ENCODE peak calls at places on chromosomes 4 and X, in six cellular contexts. U, W, L, H, F and G are unnamed samples.

GRCh38 chr4:76420901-76421581 is at the start of gene CCDC158:
- DNase-seq in U (peak; percentile 26), W (no peak), L (no peak), H (peak; percentile 49), F (no peak), G (no peak)

GRCh38 chrX:29518100-29518499 is 697.3 kb upstream of the MAGEB2 start:
- DNase-seq in U (no peak), W (no peak), L (no peak), H (no peak), F (no peak), G (no peak)

GRCh38 chr4:20253799-20254409 is 2.2 kb downstream of the SLIT2 start:
- DNase-seq in U (no peak), W (peak; percentile 75), L (peak; percentile 33), H (peak; percentile 60), F (peak; percentile 64), G (peak; percentile 75)

GRCh38 chrX:12950851-12951589 is 23.9 kb upstream of the TMSB4X start:
- DNase-seq in U (peak; percentile 39), W (no peak), L (peak; percentile 33), H (peak; percentile 29), F (no peak), G (no peak)

GRCh38 chr4:7530026-7530562 is 95.4 kb upstream of the PSAPL1 start:
- DNase-seq in U (no peak), W (no peak), L (no peak), H (no peak), F (no peak), G (no peak)

GRCh38 chrX:24167719-24168472 is 18.4 kb downstream of the ZFX start:
- DNase-seq in U (no peak), W (no peak), L (no peak), H (no peak), F (no peak), G (no peak)

GRCh38 chrX:66633541-66633940 is 5.3 kb downstream of the EDA2R start:
- DNase-seq in U (no peak), W (no peak), L (peak; percentile 69), H (peak; percentile 68), F (no peak), G (no peak)

GRCh38 chr4:69383281-69383680 is 103.0 kb downstream of the UGT2B28 start:
- DNase-seq in U (no peak), W (no peak), L (no peak), H (no peak), F (no peak), G (no peak)

GRCh38 chr4:10677796-10678497 is 6.6 kb downstream of the CLNK start:
- DNase-seq in U (no peak), W (no peak), L (no peak), H (no peak), F (no peak), G (no peak)

GRCh38 chr4:113628711-113629110 is 132.8 kb downstream of the CAMK2D start:
- DNase-seq in U (no peak), W (no peak), L (no peak), H (no peak), F (no peak), G (no peak)

GRCh38 chr4:94889523-94889922 is 131.8 kb downstream of the BMPR1B start:
- DNase-seq in U (no peak), W (no peak), L (peak; percentile 23), H (peak; percentile 5), F (no peak), G (no peak)

GRCh38 chr4:114558446-114559020 is 40.1 kb upstream of the UGT8 start:
- DNase-seq in U (no peak), W (no peak), L (no peak), H (no peak), F (no peak), G (no peak)

GRCh38 chrX:68895339-68896250 is 66.8 kb downstream of the EFNB1 start:
- DNase-seq in U (peak; percentile 59), W (peak; percentile 86), L (peak; percentile 37), H (peak; percentile 66), F (peak; percentile 76), G (peak; percentile 80)

GRCh38 chrX:63686878-63687714 is 97.9 kb downstream of the ARHGEF9 start:
- DNase-seq in U (no peak), W (no peak), L (peak; percentile 58), H (peak; percentile 62), F (no peak), G (no peak)

GRCh38 chr4:88613417-88613875 is 21.2 kb downstream of the HERC3 start:
- DNase-seq in U (no peak), W (no peak), L (no peak), H (no peak), F (no peak), G (no peak)

GRCh38 chrX:150569155-150569477 is 695 bp downstream of the MTM1 start:
- DNase-seq in U (peak; percentile 34), W (no peak), L (peak; percentile 57), H (peak; percentile 53), F (no peak), G (no peak)

GRCh38 chr4:70721747-70722146 is at the start of gene RUFY3:
- DNase-seq in U (no peak), W (peak; percentile 78), L (peak; percentile 97), H (peak; percentile 83), F (no peak), G (no peak)

GRCh38 chr4:176451441-176451840 is 131.7 kb downstream of the SPCS3 start:
- DNase-seq in U (no peak), W (no peak), L (no peak), H (no peak), F (no peak), G (no peak)

GRCh38 chr4:145623831-145624230 is 4.6 kb downstream of the MMAA start:
- DNase-seq in U (no peak), W (no peak), L (peak; percentile 16), H (peak; percentile 35), F (no peak), G (no peak)

GRCh38 chr4:184756399-184756798 is 22.5 kb upstream of the CENPU start:
- DNase-seq in U (no peak), W (peak; percentile 73), L (peak; percentile 91), H (peak; percentile 94), F (no peak), G (no peak)

GRCh38 chr4:34148322-34148908 is 2095.9 kb downstream of the ARAP2 start:
- DNase-seq in U (no peak), W (no peak), L (no peak), H (no peak), F (no peak), G (no peak)

GRCh38 chrX:103248553-103248952 is 6.4 kb downstream of the TCEAL8 start:
- DNase-seq in U (no peak), W (no peak), L (peak; percentile 49), H (peak; percentile 38), F (no peak), G (no peak)

GRCh38 chr4:184281231-184282139 is 63.8 kb upstream of the ENPP6 start:
- DNase-seq in U (no peak), W (no peak), L (no peak), H (no peak), F (no peak), G (no peak)

GRCh38 chr4:180669637-180670036 is 1573.6 kb upstream of the TENM3 start:
- DNase-seq in U (no peak), W (no peak), L (peak; percentile 73), H (no peak), F (no peak), G (no peak)

GRCh38 chr4:39530682-39531081 is 3.4 kb upstream of the UGDH start:
- DNase-seq in U (no peak), W (no peak), L (no peak), H (no peak), F (no peak), G (no peak)

GRCh38 chrX:13750204-13750603 is 15.7 kb downstream of the OFD1 start:
- DNase-seq in U (no peak), W (no peak), L (peak; percentile 56), H (peak; percentile 51), F (no peak), G (no peak)

GRCh38 chrX:120147537-120147936 is 10.9 kb upstream of the RHOXF2 start:
- DNase-seq in U (no peak), W (no peak), L (no peak), H (no peak), F (no peak), G (no peak)

GRCh38 chr4:7419961-7420660 is 14.6 kb downstream of the PSAPL1 start:
- DNase-seq in U (peak; percentile 4), W (peak; percentile 62), L (no peak), H (no peak), F (peak; percentile 41), G (peak; percentile 46)

GRCh38 chr4:140238353-140239041 is 84.5 kb upstream of the MAML3 start:
- DNase-seq in U (peak; percentile 85), W (peak; percentile 97), L (peak; percentile 80), H (peak; percentile 96), F (peak; percentile 94), G (peak; percentile 90)

GRCh38 chr4:24070117-24070516 is 180.3 kb upstream of the PPARGC1A start:
- DNase-seq in U (no peak), W (no peak), L (peak; percentile 84), H (peak; percentile 35), F (no peak), G (no peak)

GRCh38 chrX:30831082-30831481 is 58.0 kb downstream of the TAB3 start:
- DNase-seq in U (no peak), W (no peak), L (no peak), H (no peak), F (no peak), G (no peak)

GRCh38 chrX:131778269-131779218 is 234.7 kb downstream of the OR13H1 start:
- DNase-seq in U (peak; percentile 77), W (peak; percentile 85), L (no peak), H (no peak), F (peak; percentile 79), G (peak; percentile 80)